ENCODE peak calls at places on chromosomes 2 and 18, in four cellular contexts. M is activated naive CD8-positive, alpha-beta T cell treated with anti-CD3 and anti-CD28 coated beads, Interleukin-2, amount 50 U/mL, for 24 hours; H is Calu3; L is sciatic nerve. S is an unnamed sample.

GRCh38 chr2:139518276-139518675 is 738.1 kb upstream of the NXPH2 start:
- DNase-seq in M (no peak), H (no peak), L (no peak), S (no peak)

GRCh38 chr2:143210446-143210819 is 81.2 kb downstream of the ARHGAP15 start:
- DNase-seq in M (no peak), H (no peak), L (no peak), S (no peak)

GRCh38 chr2:207046642-207047213 is 107.4 kb downstream of the CPO start:
- DNase-seq in M (peak), H (no peak), L (no peak), S (no peak)

GRCh38 chr2:88350641-88351601 is 101.6 kb downstream of the FOXI3 start:
- DNase-seq in M (peak), H (peak), L (peak), S (no peak)

GRCh38 chr2:241894056-241894641 is 24.6 kb downstream of the RTP5 start:
- DNase-seq in M (no peak), H (no peak), L (peak), S (peak)

GRCh38 chr2:29616569-29616968 is 304.8 kb downstream of the ALK start:
- DNase-seq in M (no peak), H (no peak), L (no peak), S (no peak)

GRCh38 chr18:34729740-34730338 is 19.7 kb downstream of the DTNA start:
- DNase-seq in M (no peak), H (no peak), L (no peak), S (no peak)

GRCh38 chr2:74440378-74441110 is 1.2 kb downstream of the RTKN start:
- DNase-seq in M (peak), H (peak), L (peak), S (no peak)

GRCh38 chr2:10939058-10939457 is 27.3 kb downstream of the KCNF1 start:
- DNase-seq in M (no peak), H (no peak), L (no peak), S (no peak)

GRCh38 chr2:230940476-230940815 is 15.4 kb upstream of the GPR55 start:
- DNase-seq in M (no peak), H (no peak), L (no peak), S (no peak)

GRCh38 chr18:33711514-33711913 is 133.5 kb downstream of the ASXL3 start:
- DNase-seq in M (no peak), H (no peak), L (no peak), S (no peak)

GRCh38 chr18:23137093-23137640 is 1.9 kb downstream of the CABLES1 start:
- DNase-seq in M (no peak), H (no peak), L (no peak), S (no peak)

GRCh38 chr2:60152226-60152833 is 401.1 kb downstream of the BCL11A start:
- DNase-seq in M (no peak), H (peak), L (no peak), S (no peak)

GRCh38 chr2:206846331-206846730 is 80.9 kb downstream of the FASTKD2 start:
- DNase-seq in M (no peak), H (no peak), L (no peak), S (no peak)

GRCh38 chr18:711330-711692 is 1.1 kb downstream of the ENOSF1 start:
- DNase-seq in M (no peak), H (no peak), L (no peak), S (no peak)

GRCh38 chr18:74473976-74474375 is 16.9 kb upstream of the DIPK1C start:
- DNase-seq in M (no peak), H (no peak), L (no peak), S (no peak)

GRCh38 chr18:68482815-68483214 is 232.1 kb downstream of the TMX3 start:
- DNase-seq in M (no peak), H (no peak), L (no peak), S (no peak)

GRCh38 chr2:24892928-24893327 is 27.1 kb downstream of the ADCY3 start:
- DNase-seq in M (no peak), H (no peak), L (peak), S (no peak)

GRCh38 chr2:33275689-33276444 is 200.6 kb upstream of the RASGRP3 start:
- DNase-seq in M (no peak), H (peak), L (no peak), S (no peak)

GRCh38 chr2:71896385-71897144 is 251.1 kb downstream of the CYP26B1 start:
- DNase-seq in M (no peak), H (no peak), L (no peak), S (peak)

GRCh38 chr18:27825735-27826477 is 351.0 kb downstream of the CDH2 start:
- DNase-seq in M (no peak), H (no peak), L (no peak), S (no peak)

GRCh38 chr18:75204262-75204977 is 4.5 kb downstream of the PTGR3 start:
- DNase-seq in M (no peak), H (no peak), L (no peak), S (no peak)

GRCh38 chr2:109507217-109507616 is 106.5 kb downstream of the SEPTIN10 start:
- DNase-seq in M (no peak), H (no peak), L (no peak), S (no peak)

GRCh38 chr2:23200460-23201113 is 184.4 kb upstream of the KLHL29 start:
- DNase-seq in M (no peak), H (no peak), L (no peak), S (no peak)

GRCh38 chr2:20551231-20551944 is 99.5 kb downstream of the HS1BP3 start:
- DNase-seq in M (no peak), H (no peak), L (no peak), S (no peak)

GRCh38 chr2:155733091-155733870 is 599.2 kb downstream of the NR4A2 start:
- DNase-seq in M (no peak), H (no peak), L (no peak), S (no peak)

GRCh38 chr2:186603208-186603765 is 13.4 kb downstream of the ITGAV start:
- DNase-seq in M (no peak), H (no peak), L (no peak), S (no peak)

GRCh38 chr18:47558110-47558750 is 306.8 kb upstream of the SKOR2 start:
- DNase-seq in M (no peak), H (no peak), L (no peak), S (peak)

GRCh38 chr2:195543902-195544894 is 112.8 kb upstream of the SLC39A10 start:
- DNase-seq in M (no peak), H (peak), L (no peak), S (no peak)

GRCh38 chr2:26561376-26561775 is 79.8 kb downstream of the CIB4 start:
- DNase-seq in M (no peak), H (no peak), L (no peak), S (peak)

GRCh38 chr2:54728669-54729120 is 5.2 kb downstream of the EML6 start:
- DNase-seq in M (no peak), H (peak), L (no peak), S (no peak)

S was measured in suprapubic skin.